ENCODE peak calls at places on chromosomes 2 and 18, in seven cellular contexts. One of them, this sample, is unnamed.

GRCh38 chr2:236590846-236591245 is 21.2 kb downstream of the ACKR3 start:
- DNase-seq in activated CD4-positive, alpha-beta T cell treated with anti-CD3 and anti-CD28 coated beads, Interleukin-2, amount 10 ng/mL, durations not matched to agents 7 days and 5 days: no peak
- DNase-seq in breast epithelium: no peak
- DNase-seq in NCI-H2227 treated with DMSO at 0.1 percent for 48 hours: no peak
- DNase-seq in left ventricle myocardium superior: no peak
- DNase-seq in globus pallidus: no peak
- DNase-seq in HFFc6: no peak
- DNase-seq in this sample: no peak

GRCh38 chr2:12726271-12726670 is 9.5 kb downstream of the TRIB2 start:
- DNase-seq in activated CD4-positive, alpha-beta T cell treated with anti-CD3 and anti-CD28 coated beads, Interleukin-2, amount 10 ng/mL, durations not matched to agents 7 days and 5 days: no peak
- DNase-seq in breast epithelium: no peak
- DNase-seq in NCI-H2227 treated with DMSO at 0.1 percent for 48 hours: no peak
- DNase-seq in left ventricle myocardium superior: no peak
- DNase-seq in globus pallidus: no peak
- DNase-seq in HFFc6: no peak
- DNase-seq in this sample: no peak

GRCh38 chr18:22302152-22302551 is 115.6 kb downstream of the CTAGE1 start:
- DNase-seq in activated CD4-positive, alpha-beta T cell treated with anti-CD3 and anti-CD28 coated beads, Interleukin-2, amount 10 ng/mL, durations not matched to agents 7 days and 5 days: no peak
- DNase-seq in breast epithelium: no peak
- DNase-seq in NCI-H2227 treated with DMSO at 0.1 percent for 48 hours: no peak
- DNase-seq in left ventricle myocardium superior: no peak
- DNase-seq in globus pallidus: no peak
- DNase-seq in HFFc6: no peak
- DNase-seq in this sample: no peak

GRCh38 chr2:7356909-7357584 is 439.8 kb downstream of the RNF144A start:
- DNase-seq in activated CD4-positive, alpha-beta T cell treated with anti-CD3 and anti-CD28 coated beads, Interleukin-2, amount 10 ng/mL, durations not matched to agents 7 days and 5 days: no peak
- DNase-seq in breast epithelium: no peak
- DNase-seq in NCI-H2227 treated with DMSO at 0.1 percent for 48 hours: no peak
- DNase-seq in left ventricle myocardium superior: no peak
- DNase-seq in globus pallidus: no peak
- DNase-seq in HFFc6: no peak
- DNase-seq in this sample: no peak

GRCh38 chr2:67574230-67574629 is 177.1 kb downstream of the ETAA1 start:
- DNase-seq in activated CD4-positive, alpha-beta T cell treated with anti-CD3 and anti-CD28 coated beads, Interleukin-2, amount 10 ng/mL, durations not matched to agents 7 days and 5 days: no peak
- DNase-seq in breast epithelium: no peak
- DNase-seq in NCI-H2227 treated with DMSO at 0.1 percent for 48 hours: no peak
- DNase-seq in left ventricle myocardium superior: no peak
- DNase-seq in globus pallidus: no peak
- DNase-seq in HFFc6: peak
- DNase-seq in this sample: no peak

GRCh38 chr18:25650201-25650941 is 298.4 kb upstream of the ZNF521 start:
- DNase-seq in activated CD4-positive, alpha-beta T cell treated with anti-CD3 and anti-CD28 coated beads, Interleukin-2, amount 10 ng/mL, durations not matched to agents 7 days and 5 days: no peak
- DNase-seq in breast epithelium: no peak
- DNase-seq in NCI-H2227 treated with DMSO at 0.1 percent for 48 hours: no peak
- DNase-seq in left ventricle myocardium superior: no peak
- DNase-seq in globus pallidus: no peak
- DNase-seq in HFFc6: peak
- DNase-seq in this sample: no peak

GRCh38 chr2:211875488-211875887 is 663.1 kb downstream of the ERBB4 start:
- DNase-seq in activated CD4-positive, alpha-beta T cell treated with anti-CD3 and anti-CD28 coated beads, Interleukin-2, amount 10 ng/mL, durations not matched to agents 7 days and 5 days: no peak
- DNase-seq in breast epithelium: no peak
- DNase-seq in NCI-H2227 treated with DMSO at 0.1 percent for 48 hours: no peak
- DNase-seq in left ventricle myocardium superior: no peak
- DNase-seq in globus pallidus: no peak
- DNase-seq in HFFc6: no peak
- DNase-seq in this sample: no peak

GRCh38 chr2:88123164-88123974 is 4.5 kb downstream of the FABP1 start:
- DNase-seq in activated CD4-positive, alpha-beta T cell treated with anti-CD3 and anti-CD28 coated beads, Interleukin-2, amount 10 ng/mL, durations not matched to agents 7 days and 5 days: no peak
- DNase-seq in breast epithelium: no peak
- DNase-seq in NCI-H2227 treated with DMSO at 0.1 percent for 48 hours: no peak
- DNase-seq in left ventricle myocardium superior: no peak
- DNase-seq in globus pallidus: no peak
- DNase-seq in HFFc6: no peak
- DNase-seq in this sample: no peak

GRCh38 chr2:238287702-238288649 is at the start of gene PER2:
- DNase-seq in activated CD4-positive, alpha-beta T cell treated with anti-CD3 and anti-CD28 coated beads, Interleukin-2, amount 10 ng/mL, durations not matched to agents 7 days and 5 days: peak
- DNase-seq in breast epithelium: peak
- DNase-seq in NCI-H2227 treated with DMSO at 0.1 percent for 48 hours: peak
- DNase-seq in left ventricle myocardium superior: peak
- DNase-seq in globus pallidus: peak
- DNase-seq in HFFc6: peak
- DNase-seq in this sample: peak

GRCh38 chr2:227933891-227934290 is 62.5 kb downstream of the DAW1 start:
- DNase-seq in activated CD4-positive, alpha-beta T cell treated with anti-CD3 and anti-CD28 coated beads, Interleukin-2, amount 10 ng/mL, durations not matched to agents 7 days and 5 days: no peak
- DNase-seq in breast epithelium: no peak
- DNase-seq in NCI-H2227 treated with DMSO at 0.1 percent for 48 hours: no peak
- DNase-seq in left ventricle myocardium superior: no peak
- DNase-seq in globus pallidus: no peak
- DNase-seq in HFFc6: no peak
- DNase-seq in this sample: no peak

GRCh38 chr2:98478861-98479770 is 34.5 kb downstream of the INPP4A start:
- DNase-seq in activated CD4-positive, alpha-beta T cell treated with anti-CD3 and anti-CD28 coated beads, Interleukin-2, amount 10 ng/mL, durations not matched to agents 7 days and 5 days: peak
- DNase-seq in breast epithelium: no peak
- DNase-seq in NCI-H2227 treated with DMSO at 0.1 percent for 48 hours: no peak
- DNase-seq in left ventricle myocardium superior: no peak
- DNase-seq in globus pallidus: no peak
- DNase-seq in HFFc6: no peak
- DNase-seq in this sample: no peak

GRCh38 chr18:78566065-78566464 is 413.6 kb upstream of the SALL3 start:
- DNase-seq in activated CD4-positive, alpha-beta T cell treated with anti-CD3 and anti-CD28 coated beads, Interleukin-2, amount 10 ng/mL, durations not matched to agents 7 days and 5 days: no peak
- DNase-seq in breast epithelium: no peak
- DNase-seq in NCI-H2227 treated with DMSO at 0.1 percent for 48 hours: no peak
- DNase-seq in left ventricle myocardium superior: no peak
- DNase-seq in globus pallidus: no peak
- DNase-seq in HFFc6: no peak
- DNase-seq in this sample: no peak

GRCh38 chr2:104378853-104379374 is 475.0 kb upstream of the POU3F3 start:
- DNase-seq in activated CD4-positive, alpha-beta T cell treated with anti-CD3 and anti-CD28 coated beads, Interleukin-2, amount 10 ng/mL, durations not matched to agents 7 days and 5 days: peak
- DNase-seq in breast epithelium: no peak
- DNase-seq in NCI-H2227 treated with DMSO at 0.1 percent for 48 hours: peak
- DNase-seq in left ventricle myocardium superior: no peak
- DNase-seq in globus pallidus: peak
- DNase-seq in HFFc6: no peak
- DNase-seq in this sample: no peak

GRCh38 chr18:5463390-5463789 is 80.4 kb downstream of the EPB41L3 start:
- DNase-seq in activated CD4-positive, alpha-beta T cell treated with anti-CD3 and anti-CD28 coated beads, Interleukin-2, amount 10 ng/mL, durations not matched to agents 7 days and 5 days: no peak
- DNase-seq in breast epithelium: peak
- DNase-seq in NCI-H2227 treated with DMSO at 0.1 percent for 48 hours: no peak
- DNase-seq in left ventricle myocardium superior: peak
- DNase-seq in globus pallidus: no peak
- DNase-seq in HFFc6: peak
- DNase-seq in this sample: peak

GRCh38 chr18:40380657-40381441 is 1574.2 kb upstream of the PIK3C3 start:
- DNase-seq in activated CD4-positive, alpha-beta T cell treated with anti-CD3 and anti-CD28 coated beads, Interleukin-2, amount 10 ng/mL, durations not matched to agents 7 days and 5 days: no peak
- DNase-seq in breast epithelium: no peak
- DNase-seq in NCI-H2227 treated with DMSO at 0.1 percent for 48 hours: no peak
- DNase-seq in left ventricle myocardium superior: no peak
- DNase-seq in globus pallidus: no peak
- DNase-seq in HFFc6: peak
- DNase-seq in this sample: peak

GRCh38 chr2:134491022-134491421 is 227.8 kb downstream of the TMEM163 start:
- DNase-seq in activated CD4-positive, alpha-beta T cell treated with anti-CD3 and anti-CD28 coated beads, Interleukin-2, amount 10 ng/mL, durations not matched to agents 7 days and 5 days: no peak
- DNase-seq in breast epithelium: no peak
- DNase-seq in NCI-H2227 treated with DMSO at 0.1 percent for 48 hours: no peak
- DNase-seq in left ventricle myocardium superior: no peak
- DNase-seq in globus pallidus: no peak
- DNase-seq in HFFc6: no peak
- DNase-seq in this sample: no peak

GRCh38 chr18:5620284-5620683 is 76.5 kb upstream of the EPB41L3 start:
- DNase-seq in activated CD4-positive, alpha-beta T cell treated with anti-CD3 and anti-CD28 coated beads, Interleukin-2, amount 10 ng/mL, durations not matched to agents 7 days and 5 days: no peak
- DNase-seq in breast epithelium: no peak
- DNase-seq in NCI-H2227 treated with DMSO at 0.1 percent for 48 hours: no peak
- DNase-seq in left ventricle myocardium superior: no peak
- DNase-seq in globus pallidus: no peak
- DNase-seq in HFFc6: no peak
- DNase-seq in this sample: no peak

GRCh38 chr2:226337941-226338605 is 461.5 kb downstream of the IRS1 start:
- DNase-seq in activated CD4-positive, alpha-beta T cell treated with anti-CD3 and anti-CD28 coated beads, Interleukin-2, amount 10 ng/mL, durations not matched to agents 7 days and 5 days: no peak
- DNase-seq in breast epithelium: no peak
- DNase-seq in NCI-H2227 treated with DMSO at 0.1 percent for 48 hours: no peak
- DNase-seq in left ventricle myocardium superior: no peak
- DNase-seq in globus pallidus: no peak
- DNase-seq in HFFc6: no peak
- DNase-seq in this sample: no peak

GRCh38 chr2:173659522-173659921 is 304.9 kb downstream of the CDCA7 start:
- DNase-seq in activated CD4-positive, alpha-beta T cell treated with anti-CD3 and anti-CD28 coated beads, Interleukin-2, amount 10 ng/mL, durations not matched to agents 7 days and 5 days: no peak
- DNase-seq in breast epithelium: no peak
- DNase-seq in NCI-H2227 treated with DMSO at 0.1 percent for 48 hours: peak
- DNase-seq in left ventricle myocardium superior: no peak
- DNase-seq in globus pallidus: no peak
- DNase-seq in HFFc6: no peak
- DNase-seq in this sample: no peak

GRCh38 chr18:61609131-61609530 is 275.9 kb downstream of the CDH20 start:
- DNase-seq in activated CD4-positive, alpha-beta T cell treated with anti-CD3 and anti-CD28 coated beads, Interleukin-2, amount 10 ng/mL, durations not matched to agents 7 days and 5 days: no peak
- DNase-seq in breast epithelium: no peak
- DNase-seq in NCI-H2227 treated with DMSO at 0.1 percent for 48 hours: no peak
- DNase-seq in left ventricle myocardium superior: no peak
- DNase-seq in globus pallidus: no peak
- DNase-seq in HFFc6: no peak
- DNase-seq in this sample: no peak

GRCh38 chr2:33645861-33646260 is 46.8 kb upstream of the FAM98A start:
- DNase-seq in activated CD4-positive, alpha-beta T cell treated with anti-CD3 and anti-CD28 coated beads, Interleukin-2, amount 10 ng/mL, durations not matched to agents 7 days and 5 days: no peak
- DNase-seq in breast epithelium: no peak
- DNase-seq in NCI-H2227 treated with DMSO at 0.1 percent for 48 hours: no peak
- DNase-seq in left ventricle myocardium superior: no peak
- DNase-seq in globus pallidus: no peak
- DNase-seq in HFFc6: no peak
- DNase-seq in this sample: no peak

This sample was measured in left lung.